ENCODE peak calls at places on chromosomes 5 and 9, in nine cellular contexts. B, C, M, Z, L, A, V, K and F are unnamed samples.

GRCh38 chr9:87662808-87663528 is 63.0 kb upstream of the CTSL start:
- DNase-seq in C (peak; percentile 91), A (peak; percentile 65), K (no peak), V (peak; percentile 74), L (peak; percentile 45), B (peak; percentile 52), M (no peak), Z (peak; percentile 67), F (peak; percentile 87)

GRCh38 chr5:181189363-181189961 is 15.5 kb downstream of the TRIM7 start:
- DNase-seq in M (no peak), B (peak; percentile 41), K (peak; percentile 37), L (no peak), C (peak; percentile 78), V (peak; percentile 42), Z (no peak), A (peak; percentile 28), F (peak; percentile 50)

GRCh38 chr5:96548941-96549340 is 113.2 kb upstream of the CAST start:
- DNase-seq in B (no peak), V (peak; percentile 60), Z (no peak), C (no peak), K (no peak), L (peak; percentile 72), M (no peak), A (no peak), F (no peak)

GRCh38 chr9:93898026-93898425 is 57.1 kb downstream of the BARX1 start:
- DNase-seq in K (no peak), A (no peak), V (no peak), C (no peak), B (no peak), Z (no peak), M (no peak), L (no peak), F (no peak)

GRCh38 chr9:136651859-136652258 is 10.9 kb upstream of the EGFL7 start:
- DNase-seq in A (no peak), V (no peak), M (no peak), Z (no peak), K (no peak), B (no peak), L (no peak), C (peak; percentile 2), F (no peak)

GRCh38 chr9:70013598-70014196 is 30.0 kb upstream of the MAMDC2 start:
- DNase-seq in C (no peak), A (peak; percentile 27), V (peak; percentile 98), M (no peak), L (no peak), Z (no peak), K (no peak), B (no peak), F (peak; percentile 35)

GRCh38 chr5:94793816-94794198 is 175.3 kb downstream of the SLF1 start:
- DNase-seq in M (no peak), A (no peak), B (no peak), V (peak; percentile 50), K (no peak), Z (peak; percentile 18), C (no peak), L (no peak), F (peak; percentile 42)

GRCh38 chr5:101728933-101729332 is 567.2 kb downstream of the SLCO4C1 start:
- DNase-seq in C (no peak), Z (no peak), K (no peak), M (no peak), B (no peak), L (no peak), V (no peak), A (no peak), F (peak; percentile 1)

GRCh38 chr5:57174850-57175525 is 1.1 kb downstream of the GPBP1 start:
- DNase-seq in K (no peak), L (no peak), Z (no peak), A (no peak), M (no peak), C (no peak), B (no peak), V (peak; percentile 2), F (no peak)

GRCh38 chr9:4630836-4631235 is 31.3 kb upstream of the PLPP6 start:
- DNase-seq in L (no peak), B (no peak), A (no peak), V (no peak), C (no peak), M (no peak), Z (peak; percentile 7), K (no peak), F (peak; percentile 81)

GRCh38 chr9:1025131-1025530 is 25.0 kb upstream of the DMRT2 start:
- DNase-seq in A (no peak), M (no peak), B (no peak), Z (no peak), L (no peak), C (no peak), K (no peak), V (no peak), F (no peak)

GRCh38 chr5:149264432-149265069 is 7.1 kb upstream of the AFAP1L1 start:
- DNase-seq in A (no peak), L (no peak), B (no peak), Z (no peak), K (peak; percentile 19), M (no peak), C (no peak), V (no peak), F (no peak)

GRCh38 chr9:79974806-79975422 is 403.1 kb downstream of the TLE4 start:
- DNase-seq in Z (no peak), V (no peak), M (no peak), B (no peak), K (no peak), C (no peak), L (no peak), A (no peak), F (no peak)
- H3K4me3 ChIP-seq in Z (no peak overlapping the region), V (no peak overlapping the region), M (no peak overlapping the region), B (no peak overlapping the region), K (no peak overlapping the region), C (no peak overlapping the region), L (no peak overlapping the region), A (no peak overlapping the region), F (no peak overlapping the region)

GRCh38 chr9:37464426-37465248 is 613 bp downstream of the ZBTB5 start:
- DNase-seq in L (no peak), K (peak; percentile 84), V (peak; percentile 67), B (peak; percentile 75), Z (peak; percentile 60), M (peak; percentile 30), A (peak; percentile 76), C (peak; percentile 90), F (peak; percentile 69)

GRCh38 chr9:37465249-37466036 is at the start of gene ZBTB5:
- DNase-seq in V (peak; percentile 100), Z (peak; percentile 99), B (peak; percentile 100), L (peak; percentile 100), K (peak; percentile 99), A (peak; percentile 99), C (peak; percentile 99), M (peak; percentile 100), F (peak; percentile 100)

GRCh38 chr9:37468620-37469019 is 3.4 kb upstream of the ZBTB5 start:
- DNase-seq in Z (no peak), C (no peak), A (no peak), V (no peak), K (no peak), L (no peak), B (no peak), M (no peak), F (no peak)

GRCh38 chr9:37466037-37466709 is 923 bp upstream of the ZBTB5 start:
- DNase-seq in L (no peak), Z (peak; percentile 83), V (peak; percentile 39), C (peak; percentile 88), A (peak; percentile 74), B (peak; percentile 68), M (no peak), K (no peak), F (peak; percentile 93)

DNA sequence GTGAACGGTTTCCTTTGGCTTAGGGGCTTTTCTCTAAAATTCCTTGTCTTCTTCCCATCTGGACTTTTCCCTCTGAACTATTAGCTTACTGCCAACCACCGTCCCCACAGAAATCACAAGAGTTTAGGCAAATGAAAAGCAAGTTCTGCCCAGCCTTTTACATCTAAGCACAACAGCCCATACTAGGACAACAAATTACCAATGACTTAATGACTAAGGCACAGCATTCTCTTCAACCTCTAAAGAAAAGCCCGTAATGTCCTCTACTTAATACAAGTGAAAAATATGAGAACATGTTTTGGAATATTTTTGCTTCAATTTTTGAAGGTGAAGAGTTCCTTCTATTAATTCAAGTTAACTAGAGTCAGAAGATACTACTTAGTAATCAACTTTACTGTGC is 1.2 kb downstream of the ZBTB5 start:
- DNase-seq in M (no peak), A (no peak), Z (no peak), B (no peak), L (no peak), V (peak; percentile 16), C (no peak), K (no peak), F (no peak)
- H3K4me3 ChIP-seq in M (peak overlapping the region; percentile 84), A (peak overlapping the region; percentile 95), Z (peak overlapping the region; percentile 98), B (peak overlapping the region; percentile 98), L (peak overlapping the region; percentile 71), V (peak overlapping the region; percentile 98), C (peak overlapping the region; percentile 66), K (peak overlapping the region; percentile 96), F (peak overlapping the region; percentile 95)

GRCh38 chr9:108002296-108003056 is 512.9 kb upstream of the KLF4 start:
- DNase-seq in K (no peak), L (no peak), V (peak; percentile 81), C (peak; percentile 51), Z (no peak), B (peak; percentile 46), A (peak; percentile 37), M (no peak), F (no peak)
- H3K4me3 ChIP-seq in K (no peak overlapping the region), L (no peak overlapping the region), V (no peak overlapping the region), C (no peak overlapping the region), Z (no peak overlapping the region), B (no peak overlapping the region), A (no peak overlapping the region), M (no peak overlapping the region), F (no peak overlapping the region)

DNA sequence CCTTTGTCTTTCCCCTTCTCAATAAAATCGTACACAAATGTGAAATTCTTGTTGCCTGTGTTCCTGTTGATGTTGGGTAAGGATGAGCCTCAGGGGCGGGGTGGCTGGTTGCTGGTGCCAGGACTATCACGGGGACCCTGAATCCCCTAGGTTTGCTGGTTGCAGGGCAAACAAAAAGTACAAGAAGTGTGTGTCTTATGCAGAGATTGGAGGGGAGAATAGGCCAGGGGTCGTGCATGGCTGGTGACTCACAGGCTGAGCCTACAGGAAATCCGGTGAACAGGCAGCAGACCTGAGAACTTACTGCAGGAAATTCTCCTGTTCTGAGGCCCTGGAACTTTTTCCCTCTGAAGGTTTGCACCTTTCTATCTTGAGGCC is 5.5 kb downstream of the ANXA2R start:
- DNase-seq in V (no peak), B (no peak), A (no peak), K (no peak), L (no peak), M (no peak), Z (peak; percentile 59), C (no peak), F (peak; percentile 89)
- H3K4me3 ChIP-seq in V (no peak overlapping the region), B (no peak overlapping the region), A (no peak overlapping the region), K (no peak overlapping the region), L (no peak overlapping the region), M (no peak overlapping the region), Z (peak overlapping the region; percentile 47), C (no peak overlapping the region), F (peak overlapping the region; percentile 57)